ENCODE peak calls at places on chromosome 9, in five cellular contexts. W is fibroblast of lung, V is IMR-90, P is GM23338, R is mammary epithelial cell. C is an unnamed sample.

GRCh38 chr9:33170464-33171156 is 3.5 kb upstream of the B4GALT1 start:
- DNase-seq in W (peak; percentile 34), V (no peak), P (peak; percentile 63), R (no peak), C (no peak)

GRCh38 chr9:126379661-126380365 is 53.2 kb downstream of the MVB12B start:
- DNase-seq in W (no peak), V (peak; percentile 47), P (no peak), R (peak; percentile 70), C (no peak)

GRCh38 chr9:32292611-32293010 is 91.8 kb upstream of the ACO1 start:
- DNase-seq in W (no peak), V (no peak), P (no peak), R (no peak), C (no peak)

GRCh38 chr9:119736478-119737454 is 367.5 kb upstream of the BRINP1 start:
- DNase-seq in W (no peak), V (no peak), P (no peak), R (no peak), C (no peak)

GRCh38 chr9:82154573-82154972 is 166.0 kb downstream of the SPATA31D1 start:
- DNase-seq in W (no peak), V (no peak), P (no peak), R (no peak), C (no peak)

GRCh38 chr9:129487658-129488483 is 133.0 kb downstream of the C9orf50 start:
- DNase-seq in W (peak; percentile 68), V (peak; percentile 65), P (peak; percentile 57), R (peak; percentile 50), C (peak; percentile 81)

GRCh38 chr9:120741701-120742100 is 27.4 kb upstream of the MEGF9 start:
- DNase-seq in W (no peak), V (no peak), P (no peak), R (no peak), C (no peak)

GRCh38 chr9:128159073-128159783 is 837 bp upstream of the BBLN start:
- DNase-seq in W (no peak), V (no peak), P (no peak), R (no peak), C (no peak)

GRCh38 chr9:89878003-89878411 is 273.2 kb downstream of the GADD45G start:
- DNase-seq in W (no peak), V (no peak), P (no peak), R (no peak), C (no peak)

GRCh38 chr9:133401588-133401987 is 16.2 kb downstream of the REXO4 start:
- DNase-seq in W (no peak), V (no peak), P (no peak), R (no peak), C (no peak)

GRCh38 chr9:12798066-12798770 is 23.4 kb downstream of the LURAP1L start:
- DNase-seq in W (no peak), V (no peak), P (no peak), R (peak; percentile 84), C (no peak)

GRCh38 chr9:30967484-30967883 is 1417.0 kb upstream of the ACO1 start:
- DNase-seq in W (no peak), V (no peak), P (peak; percentile 29), R (peak; percentile 6), C (no peak)

GRCh38 chr9:35306281-35306680 is 144.5 kb downstream of the UNC13B start:
- DNase-seq in W (no peak), V (peak; percentile 45), P (no peak), R (no peak), C (peak; percentile 22)

GRCh38 chr9:134775552-134775951 is 105.1 kb upstream of the FCN2 start:
- DNase-seq in W (peak; percentile 67), V (peak; percentile 91), P (no peak), R (no peak), C (peak; percentile 91)

GRCh38 chr9:16869140-16869903 is 1.1 kb downstream of the BNC2 start:
- DNase-seq in W (peak; percentile 64), V (peak; percentile 50), P (peak; percentile 69), R (no peak), C (peak; percentile 57)

GRCh38 chr9:128259156-128259555 is 16.7 kb downstream of the GOLGA2 start:
- DNase-seq in W (no peak), V (no peak), P (peak; percentile 72), R (no peak), C (no peak)

GRCh38 chr9:70491798-70492736 is 77.6 kb upstream of the KLF9 start:
- DNase-seq in W (no peak), V (no peak), P (no peak), R (no peak), C (no peak)

GRCh38 chr9:69809304-69809863 is 11.2 kb upstream of the CFAP95 start:
- DNase-seq in W (peak; percentile 33), V (peak; percentile 21), P (peak; percentile 83), R (peak; percentile 17), C (peak; percentile 16)

GRCh38 chr9:87445646-87446045 is 52.0 kb upstream of the DAPK1 start:
- DNase-seq in W (peak; percentile 5), V (peak; percentile 1), P (peak; percentile 76), R (no peak), C (peak; percentile 40)

DNA sequence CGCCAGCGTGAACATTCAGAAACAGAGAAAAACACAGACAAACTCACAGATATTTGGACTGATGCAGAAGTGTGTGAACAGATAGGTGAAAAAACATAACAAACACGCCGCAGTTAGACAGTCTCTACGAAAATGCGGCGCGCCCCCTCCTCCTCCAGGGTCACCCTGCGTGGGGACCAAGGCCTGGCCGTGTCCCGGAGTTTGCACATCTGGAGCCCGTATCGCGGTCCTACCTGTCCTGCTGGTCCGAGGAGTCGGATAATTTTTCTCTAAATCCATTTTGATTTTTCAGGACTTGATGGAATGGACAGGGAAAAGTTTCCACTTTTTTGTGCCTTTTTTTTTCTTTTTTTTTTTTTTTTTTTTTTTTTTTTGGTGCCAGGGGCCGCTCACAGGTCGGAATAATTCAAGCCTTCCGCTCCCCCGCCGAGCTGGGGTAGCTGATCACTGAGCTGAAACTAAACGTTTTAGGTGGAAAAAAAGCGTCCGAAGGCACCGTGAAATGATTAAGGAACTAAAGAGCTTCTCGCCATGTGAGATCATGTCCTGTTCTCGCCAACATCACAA is at the start of gene PAX5:
- DNase-seq in W (no peak), V (no peak), P (peak; percentile 44), R (no peak), C (no peak)
- H2AFZ ChIP-seq in W (no peak within 1 kb of the TSS), V (peak within 1 kb of the TSS; percentile 21), P (peak within 1 kb of the TSS; percentile 69), R (no peak within 1 kb of the TSS), C (no peak within 1 kb of the TSS)

GRCh38 chr9:95498641-95499040 is 18.1 kb downstream of the PTCH1 start:
- DNase-seq in W (no peak), V (no peak), P (no peak), R (no peak), C (peak; percentile 53)
- H2AFZ ChIP-seq in W (no peak overlapping the region), V (no peak overlapping the region), P (no peak overlapping the region), R (no peak overlapping the region), C (no peak overlapping the region)

GRCh38 chr9:98241357-98242104 is 13.9 kb downstream of the TBC1D2 start:
- DNase-seq in W (no peak), V (no peak), P (peak; percentile 62), R (no peak), C (no peak)
- H2AFZ ChIP-seq in W (no peak overlapping the region), V (no peak overlapping the region), P (no peak overlapping the region), R (no peak overlapping the region), C (no peak overlapping the region)

DNA sequence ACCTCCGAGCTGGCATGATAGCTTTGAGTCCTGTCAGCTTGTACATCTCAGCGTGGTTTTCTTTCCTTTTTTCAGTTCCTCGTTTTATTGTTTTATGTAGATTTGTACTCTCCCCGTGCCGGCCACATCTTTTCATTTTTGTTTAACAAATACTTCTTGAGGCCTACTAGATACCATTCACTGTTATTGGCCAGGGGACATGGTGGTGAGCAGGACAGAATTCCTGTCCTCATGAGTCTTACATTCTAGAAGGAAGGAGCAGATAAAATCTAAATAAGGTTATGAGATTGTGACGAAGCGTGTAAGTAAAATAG is 1.2 kb downstream of the UGCG start:
- DNase-seq in W (peak; percentile 35), V (no peak), P (no peak), R (no peak), C (no peak)
- H2AFZ ChIP-seq in W (no peak overlapping the region), V (no peak overlapping the region), P (no peak overlapping the region), R (no peak overlapping the region), C (no peak overlapping the region)

GRCh38 chr9:14348241-14349140 is 34.5 kb upstream of the NFIB start:
- DNase-seq in W (peak; percentile 58), V (no peak), P (peak; percentile 75), R (peak; percentile 52), C (peak; percentile 46)
- H2AFZ ChIP-seq in W (peak overlapping the region; percentile 12), V (no peak overlapping the region), P (peak overlapping the region; percentile 90), R (peak overlapping the region; percentile 86), C (no peak overlapping the region)

GRCh38 chr9:11792870-11793269 is 900.3 kb upstream of the TYRP1 start:
- DNase-seq in W (no peak), V (no peak), P (no peak), R (no peak), C (no peak)

DNA sequence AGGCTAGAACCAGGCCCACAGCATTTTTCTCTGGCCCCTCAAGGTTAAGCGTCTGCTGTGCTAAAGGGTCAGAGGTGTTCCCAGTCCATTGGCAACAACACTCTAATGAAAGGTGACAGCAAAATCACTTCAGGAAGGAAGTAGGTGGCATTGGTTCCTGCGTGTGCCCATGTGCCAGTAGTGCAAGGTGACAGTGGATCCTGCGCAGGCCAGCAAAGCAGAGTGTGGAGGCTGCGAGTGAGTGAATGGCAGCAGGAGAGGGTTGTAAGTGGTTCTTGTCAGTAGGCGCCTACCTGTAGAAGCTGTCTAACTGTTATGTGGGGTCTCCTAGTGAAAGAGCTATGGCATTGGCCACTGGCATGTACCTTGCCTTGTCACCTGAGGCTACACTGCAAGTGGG is 898.2 kb upstream of the TYRP1 start:
- DNase-seq in W (no peak), V (no peak), P (no peak), R (no peak), C (no peak)
- H2AFZ ChIP-seq in W (no peak overlapping the region), V (no peak overlapping the region), P (no peak overlapping the region), R (no peak overlapping the region), C (no peak overlapping the region)

GRCh38 chr9:14372437-14373318 is 58.7 kb upstream of the NFIB start:
- DNase-seq in W (peak; percentile 68), V (peak; percentile 69), P (peak; percentile 77), R (peak; percentile 80), C (peak; percentile 81)
- H2AFZ ChIP-seq in W (no peak overlapping the region), V (no peak overlapping the region), P (no peak overlapping the region), R (peak overlapping the region; percentile 33), C (no peak overlapping the region)